ENCODE peak calls at places on chromosomes 12 and 14, in eight cellular contexts. I, C, B, N, H, P, S and Q are unnamed samples.

GRCh38 chr14:53951661-53952265 is 4.9 kb downstream of the BMP4 start:
- DNase-seq in P (no peak), H (peak), N (no peak), C (no peak), S (no peak), I (no peak), B (peak), Q (no peak)

GRCh38 chr12:53325539-53326061 is 4.2 kb upstream of the AAAS start:
- DNase-seq in H (peak), N (peak), I (peak), C (peak), S (no peak), P (peak), B (peak), Q (no peak)

GRCh38 chr12:130016986-130017385 is 113.2 kb upstream of the TMEM132D start:
- DNase-seq in N (no peak), H (peak), I (no peak), C (no peak), S (no peak), P (no peak), B (no peak), Q (no peak)

GRCh38 chr14:49849213-49849847 is 3.3 kb downstream of the NEMF start:
- DNase-seq in I (no peak), P (no peak), H (no peak), B (no peak), C (no peak), S (no peak), N (no peak), Q (no peak)

GRCh38 chr12:52202361-52203078 is 10.7 kb upstream of the KRT80 start:
- DNase-seq in S (no peak), I (no peak), C (no peak), N (no peak), B (peak), P (no peak), H (no peak), Q (no peak)

GRCh38 chr14:52155656-52156213 is 86.9 kb upstream of the NID2 start:
- DNase-seq in H (no peak), N (no peak), S (no peak), I (no peak), B (no peak), P (no peak), C (no peak), Q (no peak)

GRCh38 chr14:45990252-45990651 is 661.3 kb downstream of the RPL10L start:
- DNase-seq in C (no peak), I (no peak), B (peak), S (no peak), N (no peak), P (no peak), H (no peak), Q (no peak)

GRCh38 chr14:54186821-54187365 is 209.9 kb upstream of the CDKN3 start:
- DNase-seq in I (no peak), N (no peak), H (no peak), C (no peak), B (peak), S (no peak), P (no peak), Q (no peak)

GRCh38 chr12:41174602-41175001 is 13.5 kb upstream of the PDZRN4 start:
- DNase-seq in S (no peak), I (no peak), P (no peak), H (no peak), C (no peak), B (no peak), N (no peak), Q (no peak)

GRCh38 chr12:121795029-121795977 is 1.8 kb upstream of the RHOF start:
- DNase-seq in H (peak), N (peak), C (peak), I (peak), S (peak), P (peak), B (peak), Q (peak)

GRCh38 chr12:114741940-114742339 is 58.0 kb upstream of the TBX3 start:
- DNase-seq in H (no peak), P (no peak), C (no peak), S (no peak), B (no peak), N (no peak), I (no peak), Q (no peak)

GRCh38 chr12:104458645-104459555 is 2.2 kb downstream of the CHST11 start:
- DNase-seq in I (peak), N (peak), B (peak), P (peak), C (peak), S (no peak), H (peak), Q (peak)

GRCh38 chr14:55710506-55711041 is 130.6 kb downstream of the KTN1 start:
- DNase-seq in C (no peak), S (no peak), B (no peak), N (no peak), H (no peak), P (no peak), I (no peak), Q (no peak)

GRCh38 chr12:124762791-124763593 is 100.7 kb downstream of the SCARB1 start:
- DNase-seq in B (no peak), H (no peak), C (no peak), P (no peak), N (no peak), S (no peak), I (no peak), Q (no peak)

GRCh38 chr12:56695327-56696101 is 7.4 kb upstream of the PTGES3 start:
- DNase-seq in B (no peak), H (no peak), S (no peak), I (no peak), N (no peak), P (no peak), C (peak), Q (peak)

GRCh38 chr14:59271734-59272133 is 83.3 kb downstream of the DAAM1 start:
- DNase-seq in I (no peak), N (no peak), H (no peak), S (no peak), C (peak), B (no peak), P (no peak), Q (no peak)

GRCh38 chr12:99981639-99982190 is 3.0 kb downstream of the ANKS1B start:
- DNase-seq in N (no peak), I (no peak), P (no peak), S (no peak), H (no peak), B (peak), C (no peak), Q (no peak)

GRCh38 chr12:121773011-121773777 is 20.3 kb downstream of the RHOF start:
- DNase-seq in P (peak), N (peak), H (peak), B (peak), I (peak), S (peak), C (peak), Q (peak)

GRCh38 chr14:99287269-99287942 is 15.4 kb upstream of the BCL11B start:
- DNase-seq in H (no peak), P (peak), I (peak), S (no peak), B (no peak), N (peak), C (no peak), Q (no peak)

GRCh38 chr12:49043856-49044258 is 16.7 kb downstream of the KMT2D start:
- DNase-seq in C (peak), P (peak), I (peak), S (peak), N (peak), B (peak), H (peak), Q (peak)

GRCh38 chr12:56469007-56469930 is 891 bp downstream of the SPRYD4 start:
- DNase-seq in S (no peak), H (no peak), P (no peak), B (no peak), N (no peak), I (no peak), C (peak), Q (peak)

GRCh38 chr12:18430425-18431048 is 169.2 kb downstream of the PIK3C2G start:
- DNase-seq in B (peak), S (peak), P (no peak), C (peak), N (peak), I (no peak), H (peak), Q (peak)

GRCh38 chr14:58637040-58637390 is 747 bp upstream of the DACT1 start:
- DNase-seq in B (no peak), S (no peak), C (peak), H (no peak), P (peak), N (no peak), I (no peak), Q (peak)

GRCh38 chr12:115296613-115297012 is 612.6 kb upstream of the TBX3 start:
- DNase-seq in N (no peak), S (no peak), I (no peak), B (no peak), P (no peak), C (peak), H (no peak), Q (no peak)

GRCh38 chr12:56257491-56258067 is 605 bp downstream of the ANKRD52 start:
- DNase-seq in N (peak), C (peak), P (no peak), H (peak), I (no peak), S (peak), B (peak), Q (no peak)

GRCh38 chr14:94427016-94427613 is 25.5 kb downstream of the SERPINA11 start:
- DNase-seq in N (no peak), P (no peak), H (no peak), I (no peak), C (no peak), S (no peak), B (no peak), Q (no peak)

GRCh38 chr14:103088921-103089320 is 4.9 kb downstream of the LBHD2 start:
- DNase-seq in I (no peak), P (no peak), C (no peak), N (no peak), H (no peak), S (no peak), B (no peak), Q (no peak)

GRCh38 chr12:129202109-129202814 is 349.0 kb downstream of the GLT1D1 start:
- DNase-seq in N (no peak), S (no peak), B (peak), P (no peak), I (no peak), H (peak), C (no peak), Q (no peak)

GRCh38 chr14:94691658-94692029 is 78.3 kb downstream of the GSC start:
- DNase-seq in H (no peak), P (no peak), N (no peak), C (peak), I (no peak), B (no peak), S (no peak), Q (no peak)

GRCh38 chr12:95547522-95548055 is 3.7 kb downstream of the USP44 start:
- DNase-seq in N (peak), P (no peak), I (no peak), S (no peak), H (peak), B (peak), C (peak), Q (peak)

GRCh38 chr12:113119980-113120669 is 15.4 kb downstream of the RASAL1 start:
- DNase-seq in S (no peak), B (peak), H (peak), I (no peak), N (no peak), P (no peak), C (no peak), Q (no peak)

GRCh38 chr12:66665416-66665815 is 13.5 kb downstream of the GRIP1 start:
- DNase-seq in S (no peak), N (no peak), H (no peak), I (no peak), P (no peak), C (no peak), B (no peak), Q (no peak)

GRCh38 chr12:12606793-12607589 is 4.7 kb upstream of the CREBL2 start:
- DNase-seq in H (no peak), S (no peak), B (peak), C (peak), I (no peak), P (no peak), N (peak), Q (no peak)

GRCh38 chr12:126019385-126019784 is 954.1 kb downstream of the AACS start:
- DNase-seq in B (no peak), N (no peak), I (no peak), S (no peak), P (no peak), H (no peak), C (no peak), Q (no peak)

GRCh38 chr12:5094986-5095385 is 51.3 kb downstream of the KCNA5 start:
- DNase-seq in I (no peak), N (no peak), H (no peak), P (no peak), S (no peak), B (no peak), C (no peak), Q (no peak)

GRCh38 chr12:95117178-95117599 is 43.8 kb upstream of the NR2C1 start:
- DNase-seq in I (peak), C (peak), S (peak), P (peak), N (peak), B (peak), H (peak), Q (peak)

GRCh38 chr14:60561845-60562746 is 53.1 kb downstream of the SIX6 start:
- DNase-seq in S (peak), I (no peak), N (peak), P (peak), B (peak), H (peak), C (peak), Q (peak)

GRCh38 chr12:54596526-54596946 is 8.1 kb upstream of the PPP1R1A start:
- DNase-seq in I (peak), N (peak), H (peak), C (peak), P (peak), B (peak), S (peak), Q (peak)